ENCODE peak calls at places on chromosomes 2 and 18, in four cellular contexts. H, O, N and F are unnamed samples.

GRCh38 chr2:3470166-3470651 is 49.1 kb downstream of the ADI1 start:
- DNase-seq in H (peak), O (peak), N (peak), F (peak)

GRCh38 chr2:239387811-239388210 is 13.0 kb downstream of the HDAC4 start:
- DNase-seq in H (no peak), O (no peak), N (no peak), F (no peak)

GRCh38 chr2:9648821-9649220 is 18.0 kb upstream of the YWHAQ start:
- DNase-seq in H (no peak), O (no peak), N (no peak), F (no peak)

GRCh38 chr2:234678721-234679120 is 181.8 kb upstream of the ARL4C start:
- DNase-seq in H (no peak), O (peak), N (no peak), F (no peak)

GRCh38 chr2:65579506-65580235 is 147.3 kb upstream of the SPRED2 start:
- DNase-seq in H (no peak), O (no peak), N (no peak), F (no peak)

GRCh38 chr2:181058378-181059269 is 78.2 kb downstream of the UBE2E3 start:
- DNase-seq in H (peak), O (peak), N (no peak), F (no peak)

GRCh38 chr18:63223837-63224236 is 95.7 kb downstream of the BCL2 start:
- DNase-seq in H (no peak), O (no peak), N (no peak), F (no peak)

GRCh38 chr2:67008114-67008513 is 389.0 kb upstream of the ETAA1 start:
- DNase-seq in H (no peak), O (peak), N (no peak), F (no peak)

GRCh38 chr2:104862061-104862941 is 8.4 kb downstream of the POU3F3 start:
- DNase-seq in H (no peak), O (peak), N (no peak), F (no peak)

GRCh38 chr2:28606986-28607441 is 111.2 kb downstream of the PLB1 start:
- DNase-seq in H (peak), O (no peak), N (peak), F (no peak)

GRCh38 chr18:8895987-8896619 is 190.7 kb downstream of the MTCL1 start:
- DNase-seq in H (no peak), O (peak), N (no peak), F (no peak)

GRCh38 chr2:217653240-217653639 is 349.6 kb downstream of the TNS1 start:
- DNase-seq in H (peak), O (peak), N (peak), F (peak)

GRCh38 chr2:217654173-217654572 is 348.6 kb downstream of the TNS1 start:
- DNase-seq in H (no peak), O (no peak), N (no peak), F (no peak)

GRCh38 chr2:217650716-217651360 is 352.0 kb downstream of the TNS1 start:
- DNase-seq in H (peak), O (peak), N (no peak), F (no peak)

GRCh38 chr2:217650229-217650628 is 352.6 kb downstream of the TNS1 start:
- DNase-seq in H (no peak), O (no peak), N (no peak), F (no peak)

GRCh38 chr2:217652761-217653160 is 350.0 kb downstream of the TNS1 start:
- DNase-seq in H (no peak), O (peak), N (no peak), F (no peak)
- H3K27ac ChIP-seq in H (no peak), O (peak), N (peak), F (no peak)

GRCh38 chr2:12010059-12010458 is 263.6 kb downstream of the LPIN1 start:
- DNase-seq in H (no peak), O (no peak), N (no peak), F (no peak)
- H3K27ac ChIP-seq in H (no peak), O (no peak), N (no peak), F (no peak)

GRCh38 chr18:58970943-58971799 is 106.5 kb downstream of the ZNF532 start:
- DNase-seq in H (no peak), O (no peak), N (no peak), F (no peak)
- H3K27ac ChIP-seq in H (no peak), O (no peak), N (no peak), F (no peak)

GRCh38 chr18:32200766-32201165 is 10.9 kb downstream of the MEP1B start:
- DNase-seq in H (no peak), O (no peak), N (no peak), F (no peak)
- H3K27ac ChIP-seq in H (no peak), O (no peak), N (no peak), F (no peak)

GRCh38 chr2:156511112-156511511 is 74.9 kb downstream of the GPD2 start:
- DNase-seq in H (no peak), O (no peak), N (no peak), F (no peak)
- H3K27ac ChIP-seq in H (no peak), O (no peak), N (no peak), F (no peak)

DNA sequence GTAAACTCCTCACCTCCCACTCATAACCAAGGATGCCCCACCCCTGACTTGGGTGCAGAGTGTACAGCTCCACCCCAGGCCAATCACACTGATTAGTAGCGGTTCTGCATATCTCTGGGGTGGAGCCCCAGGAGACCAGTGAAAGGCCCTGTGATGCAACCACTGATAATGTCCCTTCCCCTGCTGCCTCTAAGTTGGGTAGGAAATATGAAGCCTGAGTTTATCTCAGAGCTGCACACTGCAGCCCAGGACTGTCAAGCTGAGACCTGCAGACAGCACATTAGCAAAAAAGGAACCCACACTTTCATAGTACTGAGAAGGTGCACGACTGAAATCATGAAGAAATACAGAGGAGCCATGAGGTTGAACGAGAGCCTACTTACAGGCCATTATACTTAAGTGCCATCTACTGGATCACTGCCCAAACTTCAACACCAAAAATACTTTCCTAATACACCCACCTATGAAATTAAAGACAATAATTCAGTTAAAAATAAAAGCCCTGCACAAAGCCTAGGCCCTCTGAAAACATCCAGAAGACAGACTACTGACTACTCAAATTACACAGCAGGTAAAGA is 455.4 kb upstream of the LRRTM4 start:
- DNase-seq in H (no peak), O (no peak), N (no peak), F (no peak)
- H3K27ac ChIP-seq in H (no peak), O (no peak), N (no peak), F (no peak)

GRCh38 chr2:36438454-36438977 is 82.9 kb downstream of the CRIM1 start:
- DNase-seq in H (no peak), O (peak), N (no peak), F (no peak)
- H3K27ac ChIP-seq in H (no peak), O (peak), N (peak), F (no peak)

DNA sequence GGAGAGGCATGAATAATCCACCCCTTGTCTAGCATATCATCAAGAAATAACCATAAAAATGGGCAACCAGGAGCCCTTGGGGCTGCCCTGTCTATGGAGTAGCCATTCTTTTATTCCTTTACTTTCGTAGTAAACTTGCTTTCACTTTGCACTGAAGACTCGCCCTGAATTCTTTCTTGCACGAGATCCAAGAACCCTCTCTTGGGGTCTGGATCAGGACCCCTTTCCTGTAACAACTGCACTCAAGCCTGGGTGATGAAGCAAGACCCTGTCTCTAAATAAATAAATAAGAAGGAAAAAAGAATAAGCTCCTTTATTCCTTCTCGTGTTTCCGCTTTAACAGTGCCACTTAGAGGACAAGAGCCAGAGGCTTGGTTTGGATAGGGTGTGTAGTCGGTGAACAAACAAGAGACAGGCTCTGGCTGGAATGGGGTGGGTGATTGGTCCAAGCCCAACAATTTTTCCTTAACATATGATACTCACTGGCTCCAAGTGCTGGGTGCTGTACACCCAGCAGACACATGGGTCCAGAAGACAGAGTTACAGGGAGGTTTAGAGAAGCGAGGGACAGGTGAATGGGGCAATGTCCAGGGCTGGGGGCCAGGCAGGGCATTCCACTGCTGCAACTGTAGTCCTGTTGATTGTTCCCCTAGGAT is 77.6 kb downstream of the NCAPH start:
- DNase-seq in H (no peak), O (no peak), N (no peak), F (no peak)
- H3K27ac ChIP-seq in H (no peak), O (no peak), N (no peak), F (peak)

DNA sequence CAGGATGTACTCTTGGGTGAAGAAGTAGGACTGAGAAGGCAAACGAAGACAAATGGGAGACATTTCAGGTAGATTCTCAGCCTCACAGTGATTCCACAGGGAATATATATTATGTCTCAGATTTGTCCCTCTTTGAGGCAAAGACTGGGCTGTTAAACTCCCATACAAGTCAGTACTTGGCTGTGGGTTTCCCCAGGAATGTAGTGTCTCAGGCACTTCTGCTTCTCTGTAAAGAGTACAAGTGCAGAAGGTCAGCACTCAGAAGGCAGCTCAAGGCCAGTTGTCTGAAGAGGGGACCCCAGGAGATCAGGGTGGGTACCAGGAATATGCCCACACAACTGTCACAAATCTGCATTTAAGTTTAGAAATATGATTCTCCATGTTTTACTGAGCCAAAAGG is 39.9 kb upstream of the COBLL1 start:
- DNase-seq in H (no peak), O (no peak), N (no peak), F (no peak)
- H3K27ac ChIP-seq in H (no peak), O (no peak), N (no peak), F (no peak)